ENCODE peak calls at places on chromosomes 4 and X, in ten cellular contexts. A is NCI-H446 treated with DMSO at 0.1 percent for 48 hours, I is RPMI7951, Z is COR-L47, C is activated T-cell treated with anti-CD3 and anti-CD28 coated beads for 1 hour, K is ovary, L is ACHN, W is spleen, R is fibroblast of lung, J is heart left ventricle. G is an unnamed sample.

GRCh38 chr4:124202106-124202505 is 510.4 kb downstream of the ANKRD50 start:
- DNase-seq in A (no peak), I (no peak), Z (no peak), C (no peak), K (peak), L (peak), W (no peak), R (peak), J (no peak), G (no peak)

GRCh38 chr4:16641971-16642370 is 256.5 kb downstream of the LDB2 start:
- DNase-seq in A (no peak), I (no peak), Z (no peak), C (no peak), K (no peak), L (no peak), W (no peak), R (peak), J (no peak), G (no peak)

GRCh38 chrX:154600962-154601374 is 16.0 kb downstream of the CTAG1A start:
- DNase-seq in A (no peak), I (peak), Z (no peak), C (no peak), K (no peak), L (no peak), W (no peak), R (peak), J (no peak), G (no peak)

GRCh38 chr4:79022529-79022928 is 83.3 kb upstream of the PAQR3 start:
- DNase-seq in A (no peak), I (no peak), Z (no peak), C (no peak), K (no peak), L (no peak), W (peak), R (no peak), J (no peak), G (no peak)

GRCh38 chr4:84582302-84582987 is 482 bp upstream of the CDS1 start:
- DNase-seq in A (no peak), I (peak), Z (peak), C (peak), K (peak), L (peak), W (peak), R (peak), J (peak), G (peak)

GRCh38 chr4:169800541-169800940 is 42.8 kb upstream of the HPF1 start:
- DNase-seq in A (no peak), I (no peak), Z (no peak), C (no peak), K (no peak), L (no peak), W (no peak), R (no peak), J (no peak), G (no peak)

GRCh38 chr4:55364691-55365346 is 18.8 kb downstream of the SRD5A3 start:
- DNase-seq in A (no peak), I (no peak), Z (no peak), C (no peak), K (no peak), L (no peak), W (no peak), R (no peak), J (no peak), G (no peak)

GRCh38 chrX:19876962-19877361 is 10.4 kb downstream of the SH3KBP1 start:
- DNase-seq in A (no peak), I (no peak), Z (no peak), C (no peak), K (no peak), L (no peak), W (no peak), R (no peak), J (no peak), G (no peak)

GRCh38 chrX:124736553-124737240 is 390.3 kb downstream of the SH2D1A start:
- DNase-seq in A (no peak), I (no peak), Z (peak), C (peak), K (no peak), L (no peak), W (peak), R (no peak), J (no peak), G (no peak)

GRCh38 chr4:11739992-11740391 is 311.3 kb upstream of the HS3ST1 start:
- DNase-seq in A (no peak), I (no peak), Z (no peak), C (no peak), K (no peak), L (no peak), W (no peak), R (peak), J (no peak), G (no peak)

GRCh38 chrX:24306430-24306829 is 7.4 kb downstream of the SUPT20HL2 start:
- DNase-seq in A (no peak), I (no peak), Z (no peak), C (no peak), K (no peak), L (no peak), W (no peak), R (no peak), J (no peak), G (no peak)

GRCh38 chrX:108070891-108071290 is 20.5 kb downstream of the PSMD10 start:
- DNase-seq in A (no peak), I (peak), Z (no peak), C (no peak), K (no peak), L (no peak), W (no peak), R (peak), J (no peak), G (no peak)